ENCODE peak calls at places on chromosomes 13 and 19, in six cellular contexts. U is IMR-90, O is sigmoid colon, Q is neural progenitor cell, F is foreskin fibroblast, P is ovary. K is an unnamed sample.

GRCh38 chr13:91504216-91504615 is 105.8 kb downstream of the GPC5 start:
- DNase-seq in U (no peak), O (no peak), Q (no peak), F (no peak), P (no peak), K (no peak)

GRCh38 chr19:38686530-38686888 is 39.1 kb downstream of the ACTN4 start:
- DNase-seq in U (no peak), O (no peak), Q (no peak), F (no peak), P (no peak), K (no peak)

GRCh38 chr13:38767506-38768265 is 80.8 kb downstream of the FREM2 start:
- DNase-seq in U (no peak), O (no peak), Q (no peak), F (no peak), P (no peak), K (peak)

GRCh38 chr13:102580552-102581169 is 16.1 kb upstream of the TPP2 start:
- DNase-seq in U (peak), O (no peak), Q (peak), F (peak), P (no peak), K (peak)

GRCh38 chr13:33017410-33017929 is 1.2 kb downstream of the KL start:
- DNase-seq in U (peak), O (peak), Q (peak), F (no peak), P (no peak), K (peak)

GRCh38 chr13:57632276-57633140 is 964 bp downstream of the PCDH17 start:
- DNase-seq in U (no peak), O (peak), Q (peak), F (peak), P (no peak), K (no peak)

GRCh38 chr13:46334008-46334407 is 53.0 kb downstream of the RUBCNL start:
- DNase-seq in U (no peak), O (no peak), Q (no peak), F (no peak), P (no peak), K (no peak)

GRCh38 chr19:2053601-2054389 is 2.8 kb upstream of the MKNK2 start:
- DNase-seq in U (peak), O (peak), Q (no peak), F (no peak), P (peak), K (no peak)

GRCh38 chr19:58330458-58330857 is 3.7 kb downstream of the ZSCAN22 start:
- DNase-seq in U (peak), O (no peak), Q (no peak), F (peak), P (no peak), K (peak)

GRCh38 chr19:46032597-46033025 is 8.2 kb downstream of the IGFL4 start:
- DNase-seq in U (no peak), O (no peak), Q (no peak), F (no peak), P (no peak), K (no peak)

GRCh38 chr19:35479278-35479677 is 11.0 kb downstream of the KRTDAP start:
- DNase-seq in U (no peak), O (no peak), Q (no peak), F (no peak), P (no peak), K (no peak)

GRCh38 chr13:59562924-59563323 is 600.8 kb downstream of the DIAPH3 start:
- DNase-seq in U (no peak), O (no peak), Q (no peak), F (no peak), P (no peak), K (peak)

GRCh38 chr19:28242317-28242927 is 970.5 kb downstream of the UQCRFS1 start:
- DNase-seq in U (no peak), O (no peak), Q (peak), F (peak), P (no peak), K (peak)

GRCh38 chr13:84641491-84641890 is 759.2 kb upstream of the SLITRK1 start:
- DNase-seq in U (peak), O (no peak), Q (no peak), F (peak), P (no peak), K (no peak)

GRCh38 chr13:65555973-65556372 is 1674.2 kb downstream of the PCDH9 start:
- DNase-seq in U (no peak), O (no peak), Q (no peak), F (no peak), P (no peak), K (no peak)

GRCh38 chr19:23318143-23318542 is 67.9 kb upstream of the ZNF724 start:
- DNase-seq in U (peak), O (no peak), Q (no peak), F (peak), P (no peak), K (peak)

GRCh38 chr19:54648129-54648528 is 14.7 kb upstream of the LILRB4 start:
- DNase-seq in U (no peak), O (no peak), Q (no peak), F (no peak), P (no peak), K (no peak)

GRCh38 chr19:15631817-15632216 is 8.9 kb upstream of the CYP4F3 start:
- DNase-seq in U (no peak), O (no peak), Q (peak), F (no peak), P (no peak), K (no peak)
- TF ChIP-seq CTCF in U (peak), O (no peak), Q (peak), F (peak), P (no peak), K (peak)

DNA sequence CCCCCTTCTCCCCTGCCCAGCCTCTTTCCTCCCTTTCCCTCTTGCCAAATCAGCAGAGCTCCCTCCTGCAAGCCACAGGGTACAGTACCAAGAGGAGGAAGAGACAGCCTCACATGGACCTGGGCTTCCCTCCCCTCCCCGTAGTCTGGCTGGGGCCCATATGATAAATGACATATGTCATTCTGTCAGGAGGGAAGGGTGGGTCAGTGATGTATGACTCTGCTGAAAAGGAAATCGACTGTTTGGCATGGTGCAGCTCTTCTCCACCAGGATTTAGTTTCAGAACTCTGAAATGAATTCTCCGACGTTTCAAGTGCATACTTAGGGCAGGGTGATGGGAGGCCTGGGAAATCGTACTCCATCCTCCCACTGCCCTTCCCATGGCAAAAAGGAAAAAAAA is 9.8 kb downstream of the TSHZ3 start:
- DNase-seq in U (no peak), O (no peak), Q (no peak), F (no peak), P (no peak), K (no peak)
- H3K4me3 ChIP-seq in U (no peak), O (no peak), Q (no peak), F (no peak), P (no peak), K (no peak)

GRCh38 chr19:42232435-42232834 is 10.0 kb downstream of the GSK3A start:
- DNase-seq in U (no peak), O (no peak), Q (no peak), F (no peak), P (no peak), K (no peak)

GRCh38 chr19:42229855-42230331 is 9.8 kb downstream of the ZNF526 start:
- DNase-seq in U (peak), O (no peak), Q (no peak), F (peak), P (no peak), K (no peak)

GRCh38 chr19:42226886-42227285 is 6.8 kb downstream of the ZNF526 start:
- DNase-seq in U (peak), O (no peak), Q (no peak), F (peak), P (no peak), K (peak)

GRCh38 chr19:42228640-42229039 is 8.5 kb downstream of the ZNF526 start:
- DNase-seq in U (no peak), O (no peak), Q (no peak), F (no peak), P (no peak), K (no peak)

DNA sequence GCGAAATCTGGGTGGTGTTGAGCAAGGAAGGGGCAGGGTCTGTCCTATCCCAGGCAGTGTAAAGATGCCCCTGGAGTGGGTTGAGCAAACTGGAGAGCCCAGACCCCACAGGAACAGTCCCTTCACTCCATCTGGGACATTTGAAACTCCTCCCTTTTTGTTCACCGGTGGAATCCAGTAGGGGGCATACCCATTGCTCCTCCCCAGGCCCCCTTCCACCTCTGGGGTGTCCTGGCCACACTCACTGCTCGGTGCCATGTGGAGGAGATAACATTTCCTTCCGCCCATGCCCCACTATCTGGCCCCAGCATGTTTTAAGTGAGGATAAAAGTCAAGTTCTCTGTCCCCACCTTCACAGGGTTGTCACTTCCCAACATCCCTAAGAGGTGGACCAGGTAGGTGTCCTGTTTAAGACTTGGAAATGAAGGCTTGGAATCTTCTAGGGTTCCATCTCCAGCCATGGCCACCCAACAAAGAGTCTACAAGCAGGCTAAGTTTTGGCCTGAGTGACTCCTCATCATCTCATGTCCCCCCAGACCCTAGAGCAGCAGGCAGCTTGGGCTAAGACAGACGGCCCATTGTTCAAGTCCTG is 9.2 kb downstream of the ZNF526 start:
- DNase-seq in U (no peak), O (no peak), Q (no peak), F (no peak), P (no peak), K (no peak)
- TF ChIP-seq CTCF in U (no peak), O (no peak), Q (no peak), F (no peak), P (no peak), K (no peak)

DNA sequence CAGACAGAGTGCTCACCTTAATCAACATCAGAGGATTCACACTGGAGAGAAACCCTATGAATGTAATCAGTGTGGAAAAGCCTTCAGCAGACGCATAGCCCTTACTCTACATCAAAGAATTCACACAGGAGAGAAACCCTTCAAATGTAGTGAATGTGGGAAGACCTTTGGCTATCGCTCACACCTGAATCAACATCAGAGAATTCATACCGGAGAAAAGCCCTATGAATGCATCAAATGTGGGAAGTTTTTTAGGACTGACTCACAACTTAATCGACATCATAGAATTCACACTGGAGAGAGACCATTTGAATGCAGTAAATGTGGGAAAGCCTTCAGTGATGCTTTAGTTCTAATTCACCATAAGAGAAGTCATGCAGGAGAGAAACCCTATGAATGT is 18.3 kb downstream of the ZNF527 start:
- DNase-seq in U (no peak), O (no peak), Q (no peak), F (no peak), P (no peak), K (no peak)
- H3K4me3 ChIP-seq in U (no peak), O (no peak), Q (no peak), F (no peak), P (no peak), K (no peak)